ENCODE peak calls at places on chromosomes 13 and 19, in ten cellular contexts. A, F, I, Y, G, P, M, R, X and Q are unnamed samples. For H3K27me3, the result is how much of the 10 kb centered on the place peaks cover.

GRCh38 chr13:29411493-29411892 is 184.0 kb downstream of the SLC7A1 start:
- DNase-seq in P (no peak), M (no peak), Y (no peak), X (no peak), I (no peak), R (no peak), G (no peak), A (no peak), F (no peak), Q (no peak)

GRCh38 chr19:45508931-45509691 is 1.8 kb downstream of the VASP start:
- DNase-seq in R (peak), P (peak), I (peak), Y (peak), M (peak), X (peak), F (peak), A (peak), G (peak), Q (peak)

GRCh38 chr13:102555914-102556553 is 40.8 kb upstream of the TPP2 start:
- DNase-seq in P (peak), I (no peak), R (peak), Y (no peak), X (no peak), M (no peak), F (no peak), A (peak), G (peak), Q (peak)

GRCh38 chr19:34253711-34254551 is 423 bp upstream of the GARRE1 start:
- DNase-seq in X (peak), M (peak), R (no peak), G (no peak), Y (peak), F (peak), P (peak), A (no peak), I (peak), Q (peak)

GRCh38 chr19:12703056-12703455 is 6.6 kb upstream of the FBXW9 start:
- DNase-seq in G (peak), P (peak), R (no peak), F (no peak), Y (peak), M (no peak), I (no peak), A (peak), X (no peak), Q (no peak)

GRCh38 chr19:47608908-47609879 is at the start of gene BICRA:
- DNase-seq in G (peak), I (peak), F (peak), R (peak), M (peak), A (peak), X (peak), Y (peak), P (peak), Q (peak)

GRCh38 chr13:44300895-44301638 is 72.6 kb upstream of the SERP2 start:
- DNase-seq in I (no peak), Y (no peak), G (no peak), X (no peak), A (no peak), P (peak), F (peak), R (no peak), M (no peak), Q (peak)

GRCh38 chr19:33207040-33207620 is 13.0 kb downstream of the LRP3 start:
- DNase-seq in A (peak), M (peak), Y (no peak), I (no peak), F (no peak), R (no peak), X (no peak), G (no peak), P (no peak), Q (no peak)

GRCh38 chr19:52535831-52536800 is 8.6 kb downstream of the ZNF808 start:
- DNase-seq in P (peak), I (peak), G (peak), F (peak), M (peak), X (peak), A (peak), R (no peak), Y (peak), Q (peak)

GRCh38 chr19:55552620-55553019 is 7.3 kb upstream of the SBK3 start:
- DNase-seq in X (no peak), F (no peak), G (no peak), I (no peak), M (no peak), R (peak), A (no peak), Y (no peak), P (no peak), Q (no peak)

GRCh38 chr19:33472696-33473624 is 48.6 kb downstream of the PEPD start:
- DNase-seq in I (no peak), A (no peak), G (no peak), X (peak), Y (peak), M (no peak), R (no peak), F (no peak), P (no peak), Q (no peak)

GRCh38 chr19:3034845-3035541 is 5.9 kb upstream of the TLE2 start:
- DNase-seq in I (no peak), X (peak), G (peak), P (peak), F (no peak), M (no peak), R (no peak), Y (no peak), A (no peak), Q (no peak)

GRCh38 chr19:45764947-45765346 is 4.1 kb downstream of the SIX5 start:
- DNase-seq in M (no peak), P (peak), Y (no peak), A (peak), R (no peak), I (no peak), G (no peak), F (no peak), X (no peak), Q (no peak)

GRCh38 chr13:35474551-35474950 is 1.9 kb downstream of the MAB21L1 start:
- DNase-seq in X (no peak), G (no peak), Y (no peak), F (no peak), I (no peak), A (no peak), R (no peak), M (no peak), P (peak), Q (no peak)

GRCh38 chr13:109778102-109778542 is 8.3 kb downstream of the IRS2 start:
- DNase-seq in Y (no peak), F (no peak), M (no peak), P (no peak), G (no peak), R (peak), X (no peak), A (no peak), I (no peak), Q (no peak)

GRCh38 chr19:9962623-9963290 is 26.4 kb upstream of the OLFM2 start:
- DNase-seq in R (no peak), Y (peak), F (no peak), I (no peak), P (no peak), A (no peak), G (no peak), M (no peak), X (no peak), Q (no peak)

GRCh38 chr19:10899171-10899653 is 27.9 kb downstream of the CARM1 start:
- DNase-seq in G (peak), R (no peak), X (peak), M (peak), Y (no peak), P (no peak), F (no peak), I (no peak), A (peak), Q (no peak)

GRCh38 chr19:18496167-18496979 is 25.5 kb downstream of the ELL start:
- DNase-seq in A (no peak), I (no peak), F (no peak), X (peak), M (peak), P (no peak), R (peak), G (no peak), Y (no peak), Q (no peak)

GRCh38 chr19:7685546-7686445 is 5.2 kb downstream of the TRAPPC5 start:
- DNase-seq in I (no peak), R (no peak), F (no peak), X (no peak), M (no peak), A (no peak), Y (no peak), G (peak), P (no peak), Q (no peak)

GRCh38 chr13:83716121-83716520 is 166.2 kb downstream of the SLITRK1 start:
- DNase-seq in I (no peak), Y (no peak), F (no peak), G (no peak), M (no peak), P (no peak), R (no peak), X (no peak), A (no peak), Q (no peak)

GRCh38 chr19:12786149-12786870 is 5.0 kb upstream of the JUNB start:
- DNase-seq in P (no peak), G (no peak), F (peak), Y (peak), I (no peak), M (peak), R (no peak), A (peak), X (peak), Q (peak)

GRCh38 chr13:46571941-46572340 is 19.0 kb downstream of the LRCH1 start:
- DNase-seq in Y (no peak), I (no peak), R (no peak), G (no peak), A (no peak), P (no peak), X (no peak), M (no peak), F (no peak), Q (no peak)

GRCh38 chr13:36918246-36919060 is 1.6 kb downstream of the SMAD9 start:
- DNase-seq in A (peak), P (peak), F (no peak), M (no peak), X (no peak), G (no peak), R (no peak), I (no peak), Y (no peak), Q (no peak)

GRCh38 chr13:59103004-59103768 is 1060.5 kb downstream of the DIAPH3 start:
- DNase-seq in R (no peak), F (no peak), X (no peak), Y (no peak), P (no peak), M (no peak), A (peak), G (peak), I (no peak), Q (no peak)

GRCh38 chr19:13872695-13873389 is 4.1 kb upstream of the NANOS3 start:
- DNase-seq in G (no peak), P (peak), I (no peak), F (no peak), M (peak), X (no peak), Y (peak), A (peak), R (no peak), Q (no peak)
- H3K4me3 ChIP-seq in G (no peak), P (peak), I (peak), F (peak), M (peak), X (peak), Y (peak), A (no peak), R (peak), Q (peak)

GRCh38 chr13:32407854-32408253 is 20.1 kb downstream of the N4BP2L1 start:
- DNase-seq in R (no peak), X (no peak), G (no peak), I (no peak), M (no peak), F (no peak), P (no peak), A (no peak), Y (no peak), Q (no peak)
- TF ChIP-seq CTCF in R (no peak), X (no peak), G (no peak), I (no peak), M (no peak), F (no peak), P (no peak), A (no peak), Y (no peak), Q (no peak)

DNA sequence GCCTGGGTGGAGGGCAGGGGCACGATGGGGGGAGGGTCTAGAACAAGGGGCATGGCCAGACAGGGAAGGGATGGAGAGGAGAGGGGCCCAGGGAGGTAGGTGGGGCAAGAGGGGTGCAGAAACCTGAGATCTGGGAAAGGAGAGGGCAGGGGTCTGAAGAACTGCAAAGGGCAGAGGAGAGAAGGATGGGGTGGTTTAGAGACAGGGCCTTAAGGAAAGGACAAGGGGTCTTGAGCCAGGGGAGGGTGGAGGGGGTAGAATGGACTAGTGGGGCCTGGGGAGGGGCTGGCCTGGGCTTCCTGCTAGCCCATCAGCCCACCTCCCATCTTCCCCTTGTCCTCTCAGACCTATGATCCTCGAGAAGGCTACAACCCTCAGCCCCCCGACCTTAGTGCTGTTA is 72.5 kb downstream of the RYR1 start:
- DNase-seq in P (no peak), I (no peak), M (no peak), A (no peak), F (no peak), G (no peak), Y (no peak), R (no peak), X (no peak), Q (no peak)
- H3K27me3 ChIP-seq in P (under half), I (under half), M (under half), A (under half), F (under half), G (under half), Y (under half), R (half or more), X (under half), Q (under half)

GRCh38 chr19:17348700-17349099 is 11.3 kb downstream of the GTPBP3 start:
- DNase-seq in P (no peak), Y (peak), F (peak), M (peak), A (peak), I (peak), X (no peak), G (peak), R (no peak), Q (no peak)
- H3K4me3 ChIP-seq in P (no peak), Y (no peak), F (no peak), M (no peak), A (no peak), I (peak), X (no peak), G (peak), R (no peak), Q (no peak)

GRCh38 chr19:4660181-4660791 is 9.9 kb downstream of the MYDGF start:
- DNase-seq in R (peak), F (no peak), A (no peak), P (peak), M (no peak), I (no peak), X (no peak), G (peak), Y (peak), Q (no peak)
- TF ChIP-seq CTCF in R (peak), F (no peak), A (peak), P (peak), M (no peak), I (no peak), X (peak), G (peak), Y (peak), Q (peak)

GRCh38 chr19:30679286-30679685 is 307.1 kb downstream of the ZNF536 start:
- DNase-seq in R (no peak), G (no peak), X (no peak), F (no peak), Y (no peak), I (no peak), P (no peak), M (no peak), A (peak), Q (no peak)

GRCh38 chr19:30678168-30678567 is 306.0 kb downstream of the ZNF536 start:
- DNase-seq in Y (no peak), P (no peak), I (no peak), X (no peak), A (no peak), R (no peak), M (no peak), G (no peak), F (no peak), Q (no peak)

GRCh38 chr19:30677702-30678101 is 305.5 kb downstream of the ZNF536 start:
- DNase-seq in X (no peak), A (no peak), F (no peak), Y (no peak), M (no peak), R (no peak), P (no peak), I (no peak), G (no peak), Q (no peak)

GRCh38 chr19:30675086-30675485 is 302.9 kb downstream of the ZNF536 start:
- DNase-seq in I (no peak), F (no peak), M (no peak), P (no peak), G (no peak), X (no peak), R (no peak), A (no peak), Y (peak), Q (no peak)

DNA sequence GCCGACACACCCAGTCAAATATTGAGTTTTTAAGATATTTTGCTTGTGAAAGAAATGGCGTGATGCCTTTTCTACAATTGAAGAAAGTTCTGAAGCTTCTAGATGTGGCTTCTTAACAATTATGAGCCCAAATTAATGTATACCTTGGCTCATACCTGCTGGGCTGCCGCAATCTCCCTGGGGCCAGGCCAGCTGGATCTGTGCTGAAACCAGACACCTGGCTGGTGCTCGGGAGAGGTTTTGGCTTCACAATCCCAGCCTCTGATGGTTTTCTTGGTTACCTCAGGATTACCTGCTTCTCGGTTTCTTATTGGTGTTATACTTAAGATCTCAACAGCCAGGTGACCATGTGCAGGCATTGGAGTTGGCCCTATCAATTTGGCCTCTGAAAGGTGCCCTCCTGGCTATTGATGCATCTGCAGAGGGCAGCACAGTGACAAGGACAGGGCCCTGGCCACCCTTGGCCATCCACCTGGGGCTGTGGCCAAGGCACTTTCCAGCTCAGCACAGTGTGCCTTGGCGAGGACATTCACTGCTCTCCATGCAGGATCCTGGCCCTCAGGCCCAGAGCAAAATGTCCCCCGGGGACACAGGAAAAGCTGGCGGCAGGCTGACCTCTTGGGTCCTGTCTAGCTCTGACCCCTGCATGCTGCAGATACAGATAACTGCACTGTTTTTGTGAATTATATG is 305.0 kb downstream of the ZNF536 start:
- DNase-seq in Y (no peak), I (no peak), X (no peak), A (no peak), M (no peak), G (no peak), P (no peak), R (no peak), F (no peak), Q (no peak)
- H3K27me3 ChIP-seq in Y (under half), I (under half), X (under half), A (under half), M (under half), G (under half), P (half or more), R (half or more), F (under half), Q (under half)